ENCODE peak calls at places on chromosome 7, in ten cellular contexts. X is GM18507; S is SHP77; C is activated CD4-positive, CD25-positive, alpha-beta regulatory T cell treated with anti-CD3 and anti-CD28 coated beads, Interleukin-2, amount 50 U/mL, for 72 hours; T is T-helper 9 cell; G is NCI-H1105 treated with DMSO at 0.1 percent for 48 hours; O is kidney glomerular epithelial cell; Q is GM03348; V is KBM-7; H is activated T-cell treated with anti-CD3 and anti-CD28 coated beads for 48 hours. L is an unnamed sample.

GRCh38 chr7:47786557-47787248 is 161.6 kb downstream of the PKD1L1 start:
- DNase-seq in X (no peak), S (no peak), C (no peak), T (no peak), G (no peak), O (peak), Q (peak), V (no peak), H (no peak), L (no peak)

GRCh38 chr7:8117195-8117594 is 144.8 kb downstream of the ICA1 start:
- DNase-seq in X (no peak), S (no peak), C (no peak), T (no peak), G (no peak), O (no peak), Q (no peak), V (no peak), H (no peak), L (no peak)

GRCh38 chr7:84412161-84412969 is 217.8 kb upstream of the SEMA3A start:
- DNase-seq in X (no peak), S (no peak), C (no peak), T (no peak), G (peak), O (peak), Q (peak), V (no peak), H (no peak), L (no peak)

GRCh38 chr7:151748733-151749132 is 128.2 kb downstream of the PRKAG2 start:
- DNase-seq in X (no peak), S (no peak), C (no peak), T (no peak), G (no peak), O (no peak), Q (no peak), V (no peak), H (no peak), L (no peak)

GRCh38 chr7:29287366-29287765 is 92.8 kb downstream of the CHN2 start:
- DNase-seq in X (no peak), S (no peak), C (no peak), T (no peak), G (no peak), O (peak), Q (peak), V (no peak), H (no peak), L (no peak)

GRCh38 chr7:4700577-4701235 is 18.6 kb downstream of the FOXK1 start:
- DNase-seq in X (no peak), S (peak), C (no peak), T (no peak), G (no peak), O (peak), Q (no peak), V (no peak), H (no peak), L (no peak)

GRCh38 chr7:1716263-1717094 is 46.4 kb downstream of the ELFN1 start:
- DNase-seq in X (no peak), S (peak), C (no peak), T (no peak), G (no peak), O (peak), Q (no peak), V (peak), H (no peak), L (no peak)

GRCh38 chr7:105602325-105603305 is 21.3 kb upstream of the EFCAB10 start:
- DNase-seq in X (no peak), S (no peak), C (no peak), T (no peak), G (peak), O (no peak), Q (no peak), V (no peak), H (no peak), L (no peak)

GRCh38 chr7:92845736-92846135 is 9.4 kb upstream of the CDK6 start:
- DNase-seq in X (no peak), S (no peak), C (no peak), T (no peak), G (no peak), O (no peak), Q (no peak), V (no peak), H (no peak), L (no peak)

GRCh38 chr7:108716783-108717182 is 147.1 kb downstream of the DNAJB9 start:
- DNase-seq in X (no peak), S (no peak), C (no peak), T (no peak), G (no peak), O (peak), Q (no peak), V (no peak), H (no peak), L (no peak)

GRCh38 chr7:143229054-143229790 is 7.4 kb downstream of the TAS2R40 start:
- DNase-seq in X (no peak), S (no peak), C (no peak), T (no peak), G (no peak), O (no peak), Q (peak), V (no peak), H (no peak), L (no peak)

GRCh38 chr7:116777613-116778380 is 84.6 kb upstream of the CAPZA2 start:
- DNase-seq in X (no peak), S (no peak), C (no peak), T (no peak), G (no peak), O (peak), Q (peak), V (no peak), H (no peak), L (no peak)

GRCh38 chr7:77580762-77581350 is 43.8 kb downstream of the PTPN12 start:
- DNase-seq in X (no peak), S (no peak), C (no peak), T (no peak), G (peak), O (no peak), Q (peak), V (no peak), H (no peak), L (no peak)

GRCh38 chr7:17236161-17236560 is 62.3 kb upstream of the AHR start:
- DNase-seq in X (no peak), S (no peak), C (no peak), T (no peak), G (no peak), O (no peak), Q (no peak), V (no peak), H (no peak), L (no peak)

L was measured in GM12891.